ENCODE peak calls at places on chromosomes 5 and 9, in five cellular contexts. B is HEK293T, K is H1, O is HCT116, J is HepG2. U is an unnamed sample.

GRCh38 chr9:99859395-99859980 is 37.8 kb downstream of the NR4A3 start:
- DNase-seq in B (no peak), K (no peak), O (no peak), J (no peak), U (no peak)

GRCh38 chr5:102628449-102629175 is 126.5 kb upstream of the PAM start:
- DNase-seq in B (no peak), K (no peak), O (peak; percentile 40), J (no peak), U (no peak)

GRCh38 chr5:33579789-33580188 is 139.0 kb downstream of the TARS1 start:
- DNase-seq in B (no peak), K (no peak), O (no peak), J (no peak), U (no peak)

GRCh38 chr5:172491481-172491880 is 37.2 kb upstream of the SH3PXD2B start:
- DNase-seq in B (no peak), K (no peak), O (no peak), J (no peak), U (no peak)

GRCh38 chr9:122228191-122228905 is 409 bp downstream of the LHX6 start:
- DNase-seq in B (peak; percentile 51), K (peak; percentile 70), O (no peak), J (no peak), U (peak; percentile 31)

GRCh38 chr9:110303136-110303535 is 34.5 kb downstream of the TXNDC8 start:
- DNase-seq in B (no peak), K (no peak), O (no peak), J (no peak), U (no peak)

GRCh38 chr9:122827759-122828090 is 663 bp downstream of the PDCL start:
- DNase-seq in B (peak; percentile 22), K (no peak), O (no peak), J (no peak), U (peak; percentile 37)

GRCh38 chr9:87259543-87259942 is 238.1 kb upstream of the DAPK1 start:
- DNase-seq in B (peak; percentile 35), K (no peak), O (no peak), J (no peak), U (no peak)

GRCh38 chr9:130289711-130290241 is 24.2 kb downstream of the HMCN2 start:
- DNase-seq in B (no peak), K (no peak), O (no peak), J (no peak), U (no peak)

GRCh38 chr9:104860280-104860679 is 67.7 kb downstream of the ABCA1 start:
- DNase-seq in B (no peak), K (no peak), O (no peak), J (no peak), U (no peak)

GRCh38 chr9:27519466-27520465 is 4.3 kb upstream of the IFNK start:
- DNase-seq in B (no peak), K (no peak), O (no peak), J (no peak), U (no peak)

GRCh38 chr5:62341783-62342475 is 35.9 kb downstream of the KIF2A start:
- DNase-seq in B (no peak), K (no peak), O (no peak), J (no peak), U (no peak)

GRCh38 chr5:128532127-128532526 is 5.9 kb downstream of the FBN2 start:
- DNase-seq in B (no peak), K (no peak), O (no peak), J (no peak), U (no peak)

GRCh38 chr5:154841273-154841661 is 9.1 kb downstream of the FAXDC2 start:
- DNase-seq in B (no peak), K (no peak), O (no peak), J (no peak), U (no peak)
- TF ChIP-seq SP1 in B (no peak), K (no peak), O (no peak), J (no peak), U (no peak)

GRCh38 chr9:108844856-108845255 is 10.9 kb downstream of the ACTL7B start:
- DNase-seq in B (no peak), K (no peak), O (no peak), J (no peak), U (no peak)
- TF ChIP-seq SP1 in B (no peak), K (no peak), O (no peak), J (no peak), U (no peak)

GRCh38 chr5:176545388-176545736 is 3.8 kb upstream of the CDHR2 start:
- DNase-seq in B (no peak), K (no peak), O (no peak), J (no peak), U (no peak)

GRCh38 chr5:176545737-176546509 is 3.2 kb upstream of the CDHR2 start:
- DNase-seq in B (no peak), K (no peak), O (no peak), J (peak; percentile 67), U (no peak)

GRCh38 chr5:176549871-176550270 is 729 bp downstream of the CDHR2 start:
- DNase-seq in B (no peak), K (no peak), O (no peak), J (no peak), U (no peak)

GRCh38 chr5:176548967-176549444 is at the start of gene CDHR2:
- DNase-seq in B (no peak), K (no peak), O (no peak), J (peak; percentile 85), U (no peak)

GRCh38 chr5:176547811-176548210 is 1.3 kb upstream of the CDHR2 start:
- DNase-seq in B (no peak), K (no peak), O (no peak), J (peak; percentile 78), U (no peak)
- TF ChIP-seq SP1 in B (no peak), K (no peak), O (no peak), J (no peak), U (no peak)

GRCh38 chr5:1666812-1667588 is 132.6 kb downstream of the MRPL36 start:
- DNase-seq in B (peak; percentile 92), K (peak; percentile 96), O (no peak), J (no peak), U (peak; percentile 87)
- TF ChIP-seq SP1 in B (no peak), K (no peak), O (no peak), J (no peak), U (no peak)

GRCh38 chr5:168314735-168315411 is 23.4 kb downstream of the WWC1 start:
- DNase-seq in B (no peak), K (no peak), O (peak; percentile 86), J (peak; percentile 97), U (no peak)
- TF ChIP-seq SP1 in B (no peak), K (no peak), O (peak; percentile 83), J (no peak), U (no peak)

GRCh38 chr9:135513351-135513846 is 7.8 kb upstream of the LCN1 start:
- DNase-seq in B (no peak), K (peak; percentile 22), O (no peak), J (no peak), U (no peak)
- TF ChIP-seq SP1 in B (no peak), K (no peak), O (no peak), J (no peak), U (no peak)

U was measured in K562.